ENCODE peak calls at places on chromosomes 11 and 22, in seven cellular contexts. S is CD4-positive, CD25-positive, alpha-beta regulatory T cell; K is PC-3; U is uterus; D is A673; I is kidney; P is MM.1S. M is an unnamed sample.

GRCh38 chr22:26565889-26566288 is 24.0 kb downstream of the TPST2 start:
- DNase-seq in S (no peak), K (no peak), P (no peak), D (no peak), U (no peak), I (no peak), M (no peak)

GRCh38 chr11:72724851-72725730 is 27.1 kb downstream of the ARAP1 start:
- DNase-seq in K (peak; percentile 95), I (peak; percentile 77), P (peak; percentile 65), S (peak; percentile 89), D (peak; percentile 90), U (peak; percentile 77), M (peak; percentile 84)

GRCh38 chr11:34915136-34916013 is 804 bp downstream of the APIP start:
- DNase-seq in I (no peak), P (peak; percentile 19), D (peak; percentile 77), S (no peak), U (no peak), K (no peak), M (no peak)

GRCh38 chr22:35177811-35178210 is 79.5 kb upstream of the HMGXB4 start:
- DNase-seq in D (no peak), S (no peak), K (no peak), U (no peak), I (no peak), P (no peak), M (no peak)

GRCh38 chr11:126129681-126130671 is 67.3 kb upstream of the CDON start:
- DNase-seq in P (no peak), I (no peak), U (no peak), S (no peak), K (no peak), D (no peak), M (no peak)

GRCh38 chr22:31917227-31917921 is 27.0 kb upstream of the YWHAH start:
- DNase-seq in P (no peak), K (no peak), U (no peak), D (no peak), S (peak; percentile 22), I (no peak), M (no peak)

GRCh38 chr11:100383357-100383865 is 303.7 kb upstream of the ARHGAP42 start:
- DNase-seq in S (no peak), D (no peak), P (no peak), U (no peak), I (no peak), K (no peak), M (no peak)

GRCh38 chr22:19986011-19986409 is 30.6 kb downstream of the ARVCF start:
- DNase-seq in U (no peak), I (peak; percentile 55), D (no peak), K (no peak), P (no peak), S (no peak), M (no peak)

GRCh38 chr22:27670701-27671412 is 130.7 kb downstream of the MN1 start:
- DNase-seq in K (peak; percentile 32), S (no peak), I (no peak), U (no peak), P (no peak), D (peak; percentile 58), M (no peak)

GRCh38 chr22:45823331-45823730 is 151.7 kb downstream of the ATXN10 start:
- DNase-seq in K (no peak), P (no peak), D (no peak), U (no peak), I (no peak), S (no peak), M (no peak)

GRCh38 chr11:94869186-94869585 is 101.0 kb downstream of the AMOTL1 start:
- DNase-seq in P (no peak), D (no peak), I (no peak), K (no peak), S (no peak), U (no peak), M (no peak)

GRCh38 chr11:97610000-97610399 is 1220.2 kb downstream of the JRKL start:
- DNase-seq in I (no peak), D (no peak), P (no peak), S (no peak), U (no peak), K (peak; percentile 19), M (no peak)

GRCh38 chr11:58772719-58773285 is 41.1 kb upstream of the GLYAT start:
- DNase-seq in K (no peak), D (no peak), P (no peak), S (no peak), U (no peak), I (no peak), M (no peak)

GRCh38 chr22:45878051-45878764 is 98.8 kb downstream of the WNT7B start:
- DNase-seq in S (no peak), D (no peak), K (no peak), U (peak; percentile 12), P (no peak), I (peak; percentile 64), M (no peak)

DNA sequence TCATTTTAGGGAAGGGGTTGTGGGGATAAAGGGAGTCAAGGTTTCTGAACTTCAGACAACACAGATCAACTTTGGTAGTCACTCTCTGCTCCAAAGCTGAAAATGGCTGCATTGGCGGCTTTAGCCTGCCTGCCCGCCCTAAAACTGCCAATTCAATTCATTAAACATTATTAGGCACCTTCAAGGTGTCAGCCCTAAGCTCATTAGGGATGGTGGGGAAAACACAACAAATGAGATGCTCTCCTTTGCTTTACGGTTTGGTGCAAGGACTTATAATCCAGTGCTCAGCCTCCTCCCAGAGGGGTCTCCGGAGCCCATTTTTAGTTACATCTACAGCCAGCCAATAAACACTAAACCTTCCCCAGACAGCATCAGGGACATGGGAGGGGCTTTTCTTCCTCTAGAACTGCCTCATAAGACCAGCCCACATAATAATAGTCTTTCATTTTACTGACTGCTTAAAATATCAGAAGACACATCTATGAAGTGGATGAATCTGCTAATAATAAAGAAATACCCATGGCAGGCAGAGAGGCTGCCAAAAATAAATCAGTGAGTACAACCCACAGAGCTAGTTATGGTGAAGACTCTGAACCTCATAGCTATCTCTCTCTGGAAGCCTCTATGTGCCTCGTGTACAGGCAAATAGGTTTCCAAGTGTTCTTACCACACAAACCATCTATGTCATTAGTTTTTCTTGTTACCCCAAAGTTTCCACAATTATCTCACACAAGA is 102.8 kb upstream of the NCAM1 start:
- DNase-seq in S (no peak), U (no peak), D (no peak), I (no peak), K (no peak), P (no peak), M (no peak)
- H3K27ac ChIP-seq in S (no peak overlapping the region), U (no peak overlapping the region), D (no peak overlapping the region), I (no peak overlapping the region), K (no peak overlapping the region), P (no peak overlapping the region), M (no peak overlapping the region)

GRCh38 chr22:38088723-38089473 is 4.9 kb upstream of the SLC16A8 start:
- DNase-seq in S (no peak), K (no peak), U (no peak), I (peak; percentile 57), D (peak; percentile 48), P (no peak), M (no peak)
- H3K4me3 ChIP-seq in S (no peak overlapping the region), K (no peak overlapping the region), U (peak overlapping the region; percentile 3), I (no peak overlapping the region), D (peak overlapping the region; percentile 29), P (no peak overlapping the region), M (no peak overlapping the region)

DNA sequence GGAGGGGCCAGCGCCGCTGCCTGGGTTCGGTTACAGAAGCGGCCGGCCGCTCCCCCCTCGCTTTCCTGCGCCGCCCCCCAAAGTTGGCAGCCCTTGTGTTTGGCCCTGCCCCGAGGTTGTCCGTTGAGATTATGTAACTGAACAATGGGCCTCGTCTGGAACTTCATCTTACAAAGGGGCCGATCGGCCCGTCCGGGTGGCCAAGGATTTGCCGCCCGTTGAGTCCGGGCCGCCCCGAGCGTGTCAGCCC is 1.0 kb downstream of the WEE1 start:
- DNase-seq in U (peak; percentile 57), I (peak; percentile 78), D (no peak), K (no peak), S (no peak), P (no peak), M (no peak)
- H3K4me1 ChIP-seq in U (no peaks in the 10 kb centered on the region), I (peaks cover 7% of the 10 kb centered on the region), D (peaks cover 10% of the 10 kb centered on the region), K (peaks cover 38% of the 10 kb centered on the region), S (peaks cover 35% of the 10 kb centered on the region), P (peaks cover 32% of the 10 kb centered on the region), M (peaks cover 9% of the 10 kb centered on the region)

DNA sequence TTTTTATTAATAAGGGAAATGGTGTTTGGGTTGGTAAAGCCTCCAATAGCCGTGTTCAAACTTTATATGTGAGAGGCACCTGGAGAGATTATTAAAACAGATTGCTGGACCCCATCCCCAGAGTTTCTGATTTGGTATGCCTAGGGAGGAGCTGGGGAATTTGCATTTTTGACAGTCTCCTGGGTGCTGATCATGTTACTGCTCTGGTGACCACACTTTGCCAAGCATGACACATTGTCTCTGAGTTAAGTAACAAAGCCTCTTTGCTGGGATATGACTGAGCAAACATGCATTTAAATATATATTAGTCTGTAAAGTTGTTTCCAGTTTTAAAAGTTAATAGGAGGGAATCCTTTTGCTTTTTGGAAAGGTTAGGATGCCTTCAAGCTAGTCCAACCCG is 140.4 kb downstream of the NAV2 start:
- DNase-seq in K (peak; percentile 44), D (no peak), U (no peak), I (no peak), P (no peak), S (no peak), M (no peak)
- H3K27ac ChIP-seq in K (no peak overlapping the region), D (no peak overlapping the region), U (no peak overlapping the region), I (no peak overlapping the region), P (no peak overlapping the region), S (no peak overlapping the region), M (no peak overlapping the region)

DNA sequence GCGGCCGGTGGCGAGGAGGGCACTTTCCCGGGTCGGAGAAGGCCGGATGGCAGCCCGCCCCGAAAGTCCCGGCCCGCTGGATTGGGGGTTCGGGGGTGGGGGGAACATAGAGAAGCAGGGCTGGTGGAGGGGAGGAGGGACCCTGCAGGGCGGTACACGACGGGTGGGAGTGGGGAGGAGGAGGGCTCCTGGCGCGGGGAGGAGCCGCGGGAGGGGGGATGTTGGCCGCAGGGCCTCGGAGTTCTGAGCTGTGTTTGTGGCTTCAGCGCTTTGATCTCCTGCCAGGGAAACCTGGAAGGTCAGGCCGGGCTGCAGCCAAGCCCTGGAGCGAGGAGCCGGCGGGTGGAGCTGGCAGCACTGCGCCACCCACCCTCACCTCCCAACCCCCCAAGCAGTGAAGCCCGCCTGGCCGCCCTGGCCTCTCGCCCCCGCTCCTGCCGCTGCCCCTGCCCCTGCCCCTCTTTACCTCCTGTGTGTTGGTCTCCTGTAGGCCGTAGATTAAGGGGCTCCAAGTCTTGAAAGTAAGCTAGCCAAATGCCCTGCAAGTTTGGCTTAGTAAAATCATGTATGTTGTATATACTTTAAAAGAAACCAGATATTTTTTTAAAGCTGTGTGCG is 30.9 kb downstream of the C22orf31 start:
- DNase-seq in U (peak; percentile 80), I (peak; percentile 94), D (no peak), K (peak; percentile 76), P (no peak), S (no peak), M (no peak)
- H3K4me3 ChIP-seq in U (peak overlapping the region; percentile 32), I (peak overlapping the region; percentile 54), D (peak overlapping the region; percentile 14), K (peak overlapping the region; percentile 72), P (no peak overlapping the region), S (no peak overlapping the region), M (no peak overlapping the region)

DNA sequence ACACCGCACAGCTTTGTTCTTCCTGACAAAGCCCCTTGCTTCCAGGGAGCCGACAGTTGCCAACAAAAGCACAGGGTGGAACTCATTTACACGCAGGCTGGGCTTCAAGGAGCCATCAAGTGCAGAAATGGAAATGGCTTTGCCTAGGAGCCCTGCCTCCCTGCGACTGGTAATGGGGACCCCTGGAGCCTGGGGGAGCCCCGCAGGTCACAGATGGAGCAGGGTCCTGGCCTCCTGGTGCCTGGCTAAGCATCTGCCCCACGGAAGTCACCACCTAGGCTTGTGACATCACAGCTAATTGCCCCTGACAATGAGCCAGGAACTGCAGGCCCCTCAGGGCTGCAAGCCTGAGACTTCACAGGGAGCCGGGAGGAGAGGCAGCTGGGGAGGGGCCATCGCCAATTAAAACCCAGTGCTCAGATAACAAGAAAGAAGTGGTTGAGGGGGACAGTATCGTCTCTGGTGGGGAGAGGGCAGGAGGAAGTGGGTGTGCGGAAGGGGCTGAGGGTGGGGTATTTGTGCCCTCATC is 66.8 kb downstream of the NFAM1 start:
- DNase-seq in K (no peak), S (no peak), D (peak; percentile 81), U (peak; percentile 49), I (no peak), P (no peak), M (no peak)
- H3K4me1 ChIP-seq in K (peaks cover 11% of the 10 kb centered on the region), S (peaks cover 17% of the 10 kb centered on the region), D (peaks cover 36% of the 10 kb centered on the region), U (peaks cover 6% of the 10 kb centered on the region), I (peaks cover 11% of the 10 kb centered on the region), P (no peaks in the 10 kb centered on the region), M (peaks cover 11% of the 10 kb centered on the region)